ENCODE peak calls at places on chromosomes 6 and 20, in seven cellular contexts. P is NAMALWA; B is effector memory CD8-positive, alpha-beta T cell; K is HFF-Myc; O is myocyte; C is NCI-H146; X is NCI-H1105. F is an unnamed sample.

GRCh38 chr20:57769756-57770155 is 59.9 kb upstream of the PMEPA1 start:
- DNase-seq in P (no peak), B (no peak), K (no peak), O (no peak), C (no peak), X (no peak), F (no peak)

GRCh38 chr6:37787216-37787615 is 32.3 kb upstream of the ZFAND3 start:
- DNase-seq in P (no peak), B (no peak), K (no peak), O (no peak), C (no peak), X (no peak), F (no peak)

GRCh38 chr6:31791324-31792089 is 4.0 kb downstream of the VARS1 start:
- DNase-seq in P (peak; percentile 73), B (no peak), K (no peak), O (peak; percentile 61), C (peak; percentile 27), X (no peak), F (peak; percentile 27)

GRCh38 chr6:37919417-37920157 is 100.1 kb downstream of the ZFAND3 start:
- DNase-seq in P (no peak), B (no peak), K (no peak), O (peak; percentile 49), C (no peak), X (no peak), F (no peak)

GRCh38 chr6:111121789-111122350 is 34.6 kb downstream of the SLC16A10 start:
- DNase-seq in P (no peak), B (no peak), K (no peak), O (peak; percentile 84), C (no peak), X (no peak), F (no peak)

GRCh38 chr6:38503032-38503784 is 136.5 kb downstream of the BTBD9 start:
- DNase-seq in P (no peak), B (no peak), K (no peak), O (peak; percentile 84), C (no peak), X (no peak), F (no peak)

GRCh38 chr20:57498425-57499400 is 26.2 kb downstream of the CTCFL start:
- DNase-seq in P (peak; percentile 82), B (peak; percentile 22), K (no peak), O (peak; percentile 12), C (peak; percentile 39), X (peak; percentile 18), F (no peak)

GRCh38 chr20:11204926-11205768 is 531.3 kb upstream of the JAG1 start:
- DNase-seq in P (peak; percentile 70), B (no peak), K (peak; percentile 39), O (peak; percentile 71), C (peak; percentile 70), X (peak; percentile 38), F (peak; percentile 64)

GRCh38 chr20:7520361-7520760 is 419.9 kb downstream of the HAO1 start:
- DNase-seq in P (no peak), B (no peak), K (no peak), O (no peak), C (no peak), X (no peak), F (no peak)

GRCh38 chr6:151721671-151722070 is 85.8 kb upstream of the ESR1 start:
- DNase-seq in P (no peak), B (no peak), K (no peak), O (no peak), C (no peak), X (no peak), F (no peak)

GRCh38 chr6:132314432-132314831 is 86.8 kb downstream of the MOXD1 start:
- DNase-seq in P (peak; percentile 7), B (no peak), K (no peak), O (no peak), C (no peak), X (no peak), F (no peak)

GRCh38 chr6:14037402-14038277 is 79.9 kb upstream of the CD83 start:
- DNase-seq in P (no peak), B (no peak), K (peak; percentile 76), O (peak; percentile 84), C (no peak), X (no peak), F (peak; percentile 41)

GRCh38 chr20:45111799-45112471 is 3.0 kb downstream of the WFDC5 start:
- DNase-seq in P (peak; percentile 44), B (no peak), K (no peak), O (peak; percentile 18), C (peak; percentile 19), X (no peak), F (no peak)

GRCh38 chr6:24692851-24693592 is 25.9 kb downstream of the C6orf62 start:
- DNase-seq in P (no peak), B (no peak), K (no peak), O (no peak), C (no peak), X (no peak), F (no peak)

GRCh38 chr6:80343511-80343910 is 237.0 kb downstream of the BCKDHB start:
- DNase-seq in P (no peak), B (no peak), K (no peak), O (no peak), C (no peak), X (no peak), F (no peak)

GRCh38 chr6:113860165-113860955 is 3.2 kb downstream of the MARCKS start:
- DNase-seq in P (no peak), B (no peak), K (no peak), O (peak; percentile 68), C (peak; percentile 54), X (peak; percentile 26), F (no peak)

GRCh38 chr20:58139849-58140786 is 88.3 kb downstream of the ANKRD60 start:
- DNase-seq in P (no peak), B (no peak), K (no peak), O (no peak), C (no peak), X (no peak), F (no peak)

GRCh38 chr20:40319741-40320499 is 369.1 kb downstream of the MAFB start:
- DNase-seq in P (no peak), B (no peak), K (no peak), O (no peak), C (no peak), X (no peak), F (no peak)

GRCh38 chr20:12207875-12208274 is 290.2 kb downstream of the BTBD3 start:
- DNase-seq in P (peak; percentile 58), B (no peak), K (peak; percentile 7), O (peak; percentile 0), C (peak; percentile 16), X (no peak), F (peak; percentile 10)

GRCh38 chr6:121247386-121247785 is 86.9 kb downstream of the TBC1D32 start:
- DNase-seq in P (no peak), B (no peak), K (no peak), O (no peak), C (no peak), X (no peak), F (no peak)

F was measured in fibroblast of the conjunctiva.